ENCODE peak calls at places on chromosomes 11 and 22, in nine cellular contexts. T, R, L, P, F, G, U, I and Z are unnamed samples.
A peak's percentile ranks its signal among the peaks of the same experiment; 100 is the strongest.

GRCh38 chr11:120172054-120172881 is 34.4 kb upstream of the TRIM29 start:
- DNase-seq in R (peak; percentile 40), U (peak; percentile 27), L (peak; percentile 73), P (peak; percentile 87), I (no peak), T (peak; percentile 81), G (peak; percentile 36), F (peak; percentile 66), Z (no peak)

GRCh38 chr22:32607086-32607485 is 132.5 kb downstream of the FBXO7 start:
- DNase-seq in F (no peak), P (no peak), G (no peak), T (no peak), I (no peak), U (no peak), R (no peak), L (no peak), Z (no peak)

GRCh38 chr11:132595711-132596111 is 936.6 kb downstream of the OPCML start:
- DNase-seq in G (peak; percentile 73), F (no peak), I (no peak), U (no peak), L (no peak), T (no peak), R (peak; percentile 21), P (no peak), Z (no peak)

GRCh38 chr11:1916132-1916985 is 3.1 kb upstream of the TNNT3 start:
- DNase-seq in P (no peak), G (no peak), R (no peak), T (peak; percentile 74), I (no peak), L (no peak), F (no peak), U (peak; percentile 19), Z (no peak)

GRCh38 chr11:105856954-105857353 is 165.1 kb downstream of the MSANTD4 start:
- DNase-seq in U (no peak), L (no peak), I (no peak), T (no peak), R (no peak), P (no peak), G (no peak), F (no peak), Z (peak; percentile 24)

GRCh38 chr11:63609971-63610580 is 4.2 kb downstream of the PLAAT3 start:
- DNase-seq in L (no peak), P (no peak), G (no peak), F (no peak), R (peak; percentile 10), T (no peak), U (no peak), I (no peak), Z (no peak)

GRCh38 chr11:102438311-102439062 is 14.1 kb downstream of the TMEM123 start:
- DNase-seq in F (no peak), U (no peak), R (no peak), T (no peak), P (peak; percentile 39), L (no peak), I (no peak), G (no peak), Z (no peak)

GRCh38 chr11:30406978-30407762 is 84.3 kb downstream of the ARL14EP start:
- DNase-seq in U (no peak), L (no peak), I (no peak), T (no peak), R (no peak), P (no peak), F (no peak), G (no peak), Z (no peak)

GRCh38 chr22:38461414-38462081 is 6.3 kb upstream of the KDELR3 start:
- DNase-seq in T (peak; percentile 81), U (peak; percentile 61), I (peak; percentile 67), R (peak; percentile 82), F (peak; percentile 83), P (peak; percentile 89), L (peak; percentile 79), G (peak; percentile 92), Z (peak; percentile 52)

GRCh38 chr11:110524227-110524626 is 94.5 kb downstream of the FDX1 start:
- DNase-seq in L (no peak), T (no peak), R (peak; percentile 44), F (no peak), G (no peak), I (peak; percentile 57), U (no peak), P (peak; percentile 97), Z (peak; percentile 18)

GRCh38 chr11:45859661-45860140 is 12.4 kb downstream of the CRY2 start:
- DNase-seq in G (peak; percentile 77), L (peak; percentile 94), I (peak; percentile 93), P (peak; percentile 99), R (peak; percentile 96), T (no peak), F (peak; percentile 92), U (no peak), Z (peak; percentile 87)

GRCh38 chr11:83159901-83160865 is 3.3 kb downstream of the PCF11 start:
- DNase-seq in P (peak; percentile 75), I (no peak), U (no peak), L (peak; percentile 32), R (peak; percentile 27), T (no peak), G (no peak), F (no peak), Z (no peak)

GRCh38 chr22:36852056-36852973 is 8.5 kb upstream of the NCF4 start:
- DNase-seq in G (no peak), F (no peak), P (no peak), I (no peak), L (no peak), R (no peak), T (no peak), U (no peak), Z (no peak)

GRCh38 chr22:46612904-46613605 is 7.1 kb upstream of the GRAMD4 start:
- DNase-seq in R (no peak), U (peak; percentile 38), P (no peak), I (no peak), G (no peak), T (peak; percentile 55), L (peak; percentile 69), F (peak; percentile 22), Z (no peak)